ENCODE peak calls at places on chromosomes 13 and 19, in seven cellular contexts. X is A549, Y is stomach, S is ovary, Q is HepG2, Z is Peyer's patch, I is body of pancreas. C is an unnamed sample.

GRCh38 chr13:35872369-35872768 is 258.8 kb downstream of the DCLK1 start:
- DNase-seq in X (no peak), Y (no peak), S (no peak), Q (no peak), Z (no peak), I (no peak), C (no peak)

GRCh38 chr13:27775943-27776342 is 16.3 kb upstream of the GSX1 start:
- DNase-seq in X (no peak), Y (no peak), S (no peak), Q (no peak), Z (no peak), I (no peak), C (no peak)

GRCh38 chr13:57582032-57582431 is 49.5 kb upstream of the PCDH17 start:
- DNase-seq in X (no peak), Y (no peak), S (no peak), Q (peak; percentile 4), Z (no peak), I (no peak), C (no peak)

GRCh38 chr13:74061939-74062595 is 72.1 kb downstream of the KLF12 start:
- DNase-seq in X (no peak), Y (no peak), S (no peak), Q (no peak), Z (no peak), I (no peak), C (no peak)

GRCh38 chr19:17504030-17504429 is 7.4 kb upstream of the PGLS start:
- DNase-seq in X (no peak), Y (no peak), S (no peak), Q (no peak), Z (no peak), I (no peak), C (no peak)

GRCh38 chr13:29754486-29754806 is 96.0 kb downstream of the UBL3 start:
- DNase-seq in X (no peak), Y (no peak), S (no peak), Q (peak; percentile 47), Z (no peak), I (no peak), C (no peak)

GRCh38 chr13:51894239-51894638 is 32.5 kb downstream of the CCDC70 start:
- DNase-seq in X (no peak), Y (no peak), S (no peak), Q (no peak), Z (no peak), I (no peak), C (no peak)

GRCh38 chr13:23794267-23795161 is 94.7 kb downstream of the MIPEP start:
- DNase-seq in X (no peak), Y (no peak), S (no peak), Q (no peak), Z (no peak), I (no peak), C (no peak)

GRCh38 chr13:77372275-77372674 is 45.4 kb upstream of the MYCBP2 start:
- DNase-seq in X (no peak), Y (no peak), S (no peak), Q (no peak), Z (no peak), I (no peak), C (no peak)

GRCh38 chr13:92743992-92744391 is 482.6 kb upstream of the GPC6 start:
- DNase-seq in X (no peak), Y (no peak), S (no peak), Q (no peak), Z (no peak), I (no peak), C (no peak)

GRCh38 chr13:106133025-106133424 is 402.4 kb downstream of the EFNB2 start:
- DNase-seq in X (no peak), Y (no peak), S (no peak), Q (no peak), Z (no peak), I (no peak), C (no peak)

GRCh38 chr19:57813919-57814504 is 701 bp downstream of the ZNF552 start:
- DNase-seq in X (no peak), Y (no peak), S (no peak), Q (peak; percentile 12), Z (no peak), I (no peak), C (peak; percentile 39)

GRCh38 chr19:35718345-35719041 is 690 bp downstream of the KMT2B start:
- DNase-seq in X (peak; percentile 50), Y (peak; percentile 32), S (peak; percentile 73), Q (no peak), Z (peak; percentile 64), I (peak; percentile 61), C (no peak)

GRCh38 chr13:40350283-40350992 is 316.0 kb downstream of the FOXO1 start:
- DNase-seq in X (no peak), Y (no peak), S (no peak), Q (no peak), Z (no peak), I (no peak), C (no peak)

GRCh38 chr19:7595466-7596133 is at the start of gene CAMSAP3:
- DNase-seq in X (peak; percentile 17), Y (peak; percentile 66), S (no peak), Q (peak; percentile 64), Z (peak; percentile 85), I (peak; percentile 61), C (no peak)

GRCh38 chr13:111565400-111565799 is 245.0 kb downstream of the TEX29 start:
- DNase-seq in X (no peak), Y (no peak), S (no peak), Q (no peak), Z (no peak), I (no peak), C (no peak)

DNA sequence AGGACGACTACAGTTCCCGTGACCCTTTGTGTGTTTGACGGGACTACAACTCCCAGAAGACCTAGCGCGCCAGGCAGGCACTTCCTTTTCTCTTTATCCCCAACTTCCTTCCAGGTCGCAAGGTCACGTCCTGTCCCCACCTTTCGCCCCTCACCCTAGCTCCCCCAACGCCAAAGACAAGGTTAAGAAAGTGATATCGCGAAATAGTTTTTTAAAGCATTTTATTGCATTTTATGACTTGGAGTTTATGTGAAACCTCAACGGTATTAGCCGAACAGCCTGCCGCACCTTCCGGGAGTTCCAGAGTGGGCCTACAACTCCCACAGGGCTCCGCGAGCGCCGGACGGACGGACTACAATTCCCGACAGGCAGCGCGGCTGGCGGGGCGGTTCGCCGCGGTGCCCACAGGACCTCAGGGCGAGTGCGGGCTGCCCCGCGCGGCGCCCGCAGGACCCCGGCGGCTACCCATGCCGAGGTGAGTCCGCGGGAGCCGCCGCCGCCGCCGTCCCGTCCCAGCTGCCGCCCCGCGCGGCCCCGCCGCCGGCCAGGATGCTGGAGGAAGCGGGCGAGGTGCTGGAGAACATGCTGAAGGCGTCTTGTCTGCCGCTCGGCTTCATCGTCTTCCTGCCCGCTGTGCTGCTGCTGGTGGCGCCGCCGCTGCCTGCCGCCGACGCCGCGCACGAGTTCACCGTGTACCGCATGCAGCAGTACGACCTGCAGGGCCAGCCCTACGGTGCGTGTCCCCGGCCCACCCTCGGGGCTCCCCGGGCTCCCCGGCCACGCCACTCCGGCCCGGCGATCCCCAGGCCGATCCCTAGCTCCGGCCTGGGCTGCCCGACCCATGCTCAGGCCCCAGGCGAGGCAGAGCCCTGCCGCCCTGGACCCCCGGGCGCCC is at the start of gene NCLN:
- DNase-seq in X (peak; percentile 42), Y (peak; percentile 96), S (peak; percentile 97), Q (peak; percentile 90), Z (peak; percentile 98), I (peak; percentile 94), C (peak; percentile 90)
- TF ChIP-seq POLR2A in X (peak; percentile 48), Y (no peak), S (peak; percentile 20), Q (peak; percentile 66), Z (peak; percentile 72), I (peak; percentile 25), C (no peak)

GRCh38 chr13:79405831-79406596 is at the start of gene RBM26:
- DNase-seq in X (peak; percentile 80), Y (peak; percentile 94), S (peak; percentile 94), Q (peak; percentile 91), Z (peak; percentile 91), I (peak; percentile 93), C (peak; percentile 93)

GRCh38 chr13:79406597-79406908 is 498 bp upstream of the RBM26 start:
- DNase-seq in X (no peak), Y (no peak), S (no peak), Q (no peak), Z (no peak), I (no peak), C (no peak)

GRCh38 chr13:79404985-79405384 is 1.1 kb downstream of the RBM26 start:
- DNase-seq in X (no peak), Y (no peak), S (no peak), Q (no peak), Z (no peak), I (no peak), C (no peak)

GRCh38 chr13:79404361-79404760 is 1.7 kb downstream of the RBM26 start:
- DNase-seq in X (no peak), Y (no peak), S (no peak), Q (no peak), Z (no peak), I (no peak), C (no peak)

GRCh38 chr13:79405501-79405830 is 589 bp downstream of the RBM26 start:
- DNase-seq in X (peak; percentile 19), Y (no peak), S (no peak), Q (no peak), Z (no peak), I (no peak), C (no peak)
- H3K4me1 ChIP-seq in X (peaks cover 41% of the 10 kb centered on the region), Y (peaks cover 69% of the 10 kb centered on the region), S (peaks cover 9% of the 10 kb centered on the region), Q (peaks cover 53% of the 10 kb centered on the region), Z (peaks cover 31% of the 10 kb centered on the region), I (peaks cover 57% of the 10 kb centered on the region), C (peaks cover 4% of the 10 kb centered on the region)

GRCh38 chr13:22189176-22190048 is 518.5 kb downstream of the FGF9 start:
- DNase-seq in X (no peak), Y (no peak), S (no peak), Q (no peak), Z (no peak), I (no peak), C (no peak)

GRCh38 chr13:22193070-22193469 is 522.2 kb downstream of the FGF9 start:
- DNase-seq in X (no peak), Y (no peak), S (no peak), Q (no peak), Z (no peak), I (no peak), C (no peak)

GRCh38 chr13:22187329-22187728 is 516.5 kb downstream of the FGF9 start:
- DNase-seq in X (no peak), Y (no peak), S (no peak), Q (no peak), Z (no peak), I (no peak), C (no peak)
- H3K4me3 ChIP-seq in X (no peak overlapping the region), Y (no peak overlapping the region), S (no peak overlapping the region), Q (no peak overlapping the region), Z (no peak overlapping the region), I (no peak overlapping the region), C (no peak overlapping the region)

DNA sequence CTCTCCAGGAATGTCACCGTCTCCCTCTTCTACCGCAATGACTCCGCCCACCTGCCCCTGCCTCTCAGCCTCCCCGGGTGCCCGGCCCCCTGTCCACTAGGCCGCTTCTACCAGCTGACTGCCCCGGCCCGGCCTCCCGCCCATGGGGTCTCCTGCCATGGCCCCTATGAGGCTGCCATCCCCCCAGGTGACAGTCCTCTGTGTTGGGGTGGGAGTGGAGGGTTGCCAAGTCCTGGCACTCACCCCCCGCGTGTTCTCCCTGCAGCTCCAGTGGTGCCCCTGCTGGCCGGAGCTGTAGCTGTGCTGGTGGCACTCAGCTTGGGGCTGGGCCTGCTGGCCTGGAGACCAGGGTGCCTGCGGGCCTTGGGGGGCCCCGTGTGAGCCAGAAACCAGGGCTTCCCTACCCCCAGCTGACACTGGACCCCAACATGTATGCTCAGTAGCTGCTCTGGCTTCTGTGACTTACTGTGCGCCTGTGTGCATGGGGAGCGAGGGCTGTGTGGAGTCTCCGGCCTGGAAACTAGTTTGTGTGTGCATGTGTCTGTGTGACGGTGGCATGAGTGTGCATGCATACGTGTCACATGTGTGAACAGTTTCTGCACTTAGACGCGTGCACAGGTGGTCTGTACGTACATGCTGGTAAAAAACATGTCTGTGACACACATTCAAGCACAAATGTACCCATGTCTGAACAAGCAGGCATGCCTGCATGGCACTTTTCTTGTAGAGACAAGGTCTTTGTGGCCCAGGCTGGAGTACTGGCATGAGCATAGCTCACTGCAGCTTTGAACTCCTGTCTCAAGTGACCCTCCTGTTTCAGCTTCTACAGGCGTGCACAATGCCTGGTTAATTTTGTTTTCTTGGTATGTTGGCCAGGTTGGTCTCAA is 4.8 kb downstream of the ACP4 start:
- DNase-seq in X (no peak), Y (no peak), S (no peak), Q (no peak), Z (no peak), I (no peak), C (no peak)
- TF ChIP-seq POLR2A in X (peak; percentile 33), Y (no peak), S (no peak), Q (peak; percentile 76), Z (no peak), I (no peak), C (no peak)